ENCODE peak calls at places on chromosomes 6 and 20, in four cellular contexts. W, T, Y and L are unnamed samples. For H3K9me3, the result is how much of the 10 kb centered on the place peaks cover.

GRCh38 chr6:33878541-33878940 is 74.7 kb upstream of the MLN start:
- DNase-seq in Y (no peak), W (no peak), T (no peak), L (no peak)

GRCh38 chr6:96065211-96065610 is 49.4 kb downstream of the FUT9 start:
- DNase-seq in W (no peak), Y (no peak), T (no peak), L (no peak)

GRCh38 chr6:164167873-164168405 is 753.4 kb downstream of the QKI start:
- DNase-seq in W (no peak), Y (no peak), T (no peak), L (no peak)

GRCh38 chr6:148016013-148016412 is 326.6 kb upstream of the SASH1 start:
- DNase-seq in W (no peak), T (no peak), Y (no peak), L (no peak)

GRCh38 chr20:23049933-23050838 is 714 bp upstream of the THBD start:
- DNase-seq in W (peak), T (no peak), Y (peak), L (peak)

GRCh38 chr6:130293800-130294199 is 71.0 kb upstream of the SAMD3 start:
- DNase-seq in W (no peak), T (peak), Y (peak), L (no peak)

GRCh38 chr20:21312813-21313471 is 9.8 kb downstream of the XRN2 start:
- DNase-seq in Y (no peak), T (no peak), W (no peak), L (no peak)

GRCh38 chr20:53708129-53708968 is 114.7 kb upstream of the ZNF217 start:
- DNase-seq in T (no peak), W (no peak), Y (no peak), L (no peak)

GRCh38 chr20:36569847-36570429 is 3.5 kb upstream of the TGIF2 start:
- DNase-seq in Y (no peak), T (no peak), W (no peak), L (no peak)

GRCh38 chr20:1894951-1895673 is at the start of gene SIRPA:
- DNase-seq in Y (peak), W (peak), T (peak), L (no peak)

GRCh38 chr6:119602215-119603178 is 252.9 kb upstream of the MAN1A1 start:
- DNase-seq in T (no peak), W (no peak), Y (no peak), L (no peak)

GRCh38 chr20:50292324-50293243 is 102.0 kb downstream of the CEBPB start:
- DNase-seq in Y (peak), W (peak), T (peak), L (peak)

GRCh38 chr6:69072796-69073195 is 437.7 kb downstream of the ADGRB3 start:
- DNase-seq in Y (no peak), W (no peak), T (no peak), L (no peak)

GRCh38 chr20:61964675-61965605 is 100.7 kb downstream of the TAF4 start:
- DNase-seq in T (no peak), Y (no peak), W (peak), L (no peak)

GRCh38 chr20:13220857-13221297 is at the start of gene ISM1:
- DNase-seq in T (no peak), W (no peak), Y (peak), L (no peak)

GRCh38 chr6:159720708-159721107 is 6.6 kb upstream of the WTAP start:
- DNase-seq in T (peak), W (no peak), Y (peak), L (no peak)

GRCh38 chr6:21109421-21110178 is 484.0 kb upstream of the SOX4 start:
- DNase-seq in Y (peak), T (no peak), W (no peak), L (no peak)

GRCh38 chr20:58682656-58683055 is 9.9 kb upstream of the NPEPL1 start:
- DNase-seq in T (no peak), Y (no peak), W (no peak), L (no peak)

GRCh38 chr20:36775196-36775595 is 1.6 kb upstream of the DSN1 start:
- DNase-seq in W (no peak), Y (no peak), T (no peak), L (no peak)

GRCh38 chr6:3259491-3259958 is 778 bp downstream of the PSMG4 start:
- DNase-seq in W (no peak), Y (peak), T (no peak), L (no peak)

GRCh38 chr20:9949563-9949962 is 85.2 kb upstream of the ANKEF1 start:
- DNase-seq in Y (no peak), T (no peak), W (no peak), L (no peak)

GRCh38 chr6:1267790-1268762 is 43.8 kb upstream of the FOXQ1 start:
- DNase-seq in T (no peak), W (no peak), Y (no peak), L (no peak)
- TF ChIP-seq EP300 in T (no peak), W (no peak), Y (no peak), L (no peak)

GRCh38 chr20:42703744-42704143 is 486.0 kb downstream of the PTPRT start:
- DNase-seq in Y (no peak), T (no peak), W (no peak), L (no peak)
- H3K9me3 ChIP-seq in Y (under half), T (under half), W (under half), L (under half)

GRCh38 chr20:56468317-56469076 is at the start of gene RTF2:
- DNase-seq in W (peak), Y (peak), T (peak), L (peak)
- TF ChIP-seq EP300 in W (peak), Y (no peak), T (no peak), L (no peak)

GRCh38 chr6:124682751-124683150 is 279.5 kb upstream of the RNF217 start:
- DNase-seq in T (no peak), W (no peak), Y (no peak), L (no peak)
- H3K9me3 ChIP-seq in T (under half), W (under half), Y (under half), L (under half)

GRCh38 chr6:149487316-149487715 is 2.5 kb upstream of the ZC3H12D start:
- DNase-seq in Y (no peak), T (no peak), W (no peak), L (no peak)

GRCh38 chr6:149483849-149484635 is 772 bp downstream of the ZC3H12D start:
- DNase-seq in Y (no peak), T (no peak), W (no peak), L (no peak)

GRCh38 chr6:149483302-149483701 is 1.5 kb downstream of the ZC3H12D start:
- DNase-seq in W (no peak), Y (no peak), T (no peak), L (no peak)

GRCh38 chr6:149482542-149483261 is 2.1 kb downstream of the ZC3H12D start:
- DNase-seq in W (no peak), T (no peak), Y (no peak), L (no peak)

GRCh38 chr6:149484733-149485700 is at the start of gene ZC3H12D:
- DNase-seq in Y (peak), W (no peak), T (no peak), L (peak)
- TF ChIP-seq EP300 in Y (no peak), W (no peak), T (no peak), L (no peak)

GRCh38 chr20:3825526-3825925 is 5.2 kb downstream of the AP5S1 start:
- DNase-seq in Y (no peak), W (no peak), T (no peak), L (no peak)
- H3K9me3 ChIP-seq in Y (under half), W (under half), T (under half), L (under half)

GRCh38 chr20:46640044-46640443 is 11.2 kb downstream of the SLC13A3 start:
- DNase-seq in T (no peak), W (no peak), Y (no peak), L (no peak)

GRCh38 chr20:46642265-46642942 is 8.9 kb downstream of the SLC13A3 start:
- DNase-seq in Y (no peak), W (no peak), T (no peak), L (no peak)

GRCh38 chr20:46639587-46639986 is 11.7 kb downstream of the SLC13A3 start:
- DNase-seq in W (no peak), T (no peak), Y (no peak), L (no peak)

GRCh38 chr20:46641424-46641823 is 9.8 kb downstream of the SLC13A3 start:
- DNase-seq in Y (no peak), T (no peak), W (no peak), L (no peak)

DNA sequence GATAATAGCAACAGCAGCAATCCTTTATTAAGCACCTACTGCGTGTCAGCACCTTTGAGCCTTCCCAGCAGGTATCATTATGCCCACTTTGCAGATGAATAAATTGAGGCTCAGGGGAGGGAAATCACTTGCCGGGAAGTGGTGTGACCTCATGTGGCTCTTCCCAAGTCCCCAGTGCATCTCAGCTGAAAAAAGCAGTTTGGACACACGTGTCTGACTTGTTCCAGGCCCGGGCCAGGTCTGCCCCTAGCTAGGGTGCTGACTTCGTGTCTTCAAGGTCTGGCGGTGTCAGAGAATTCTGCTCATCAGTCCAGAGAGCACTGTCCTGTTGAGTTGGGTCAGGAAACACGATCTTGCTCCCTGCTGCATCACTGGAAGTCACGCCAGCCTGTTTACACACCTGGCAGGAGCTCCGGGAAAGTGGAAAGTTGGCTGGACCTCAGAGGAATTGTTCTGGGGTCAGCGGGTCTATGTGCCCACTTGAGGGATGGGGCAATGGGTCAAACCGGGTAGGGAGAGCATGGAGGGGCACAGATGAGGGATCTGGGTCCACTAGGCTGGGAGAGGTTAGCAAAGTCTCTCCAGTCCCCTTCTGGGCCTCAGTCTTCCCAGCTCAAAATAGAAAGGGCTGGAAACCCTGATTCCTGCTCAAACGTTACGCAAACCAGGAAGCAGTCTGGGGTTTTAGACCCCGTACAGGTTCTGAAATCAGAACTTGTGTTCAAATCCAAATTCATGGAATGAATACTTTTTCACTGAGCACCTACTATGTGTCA is 10.5 kb downstream of the SLC13A3 start:
- DNase-seq in T (no peak), W (no peak), Y (no peak), L (no peak)
- TF ChIP-seq EP300 in T (no peak), W (no peak), Y (no peak), L (no peak)

DNA sequence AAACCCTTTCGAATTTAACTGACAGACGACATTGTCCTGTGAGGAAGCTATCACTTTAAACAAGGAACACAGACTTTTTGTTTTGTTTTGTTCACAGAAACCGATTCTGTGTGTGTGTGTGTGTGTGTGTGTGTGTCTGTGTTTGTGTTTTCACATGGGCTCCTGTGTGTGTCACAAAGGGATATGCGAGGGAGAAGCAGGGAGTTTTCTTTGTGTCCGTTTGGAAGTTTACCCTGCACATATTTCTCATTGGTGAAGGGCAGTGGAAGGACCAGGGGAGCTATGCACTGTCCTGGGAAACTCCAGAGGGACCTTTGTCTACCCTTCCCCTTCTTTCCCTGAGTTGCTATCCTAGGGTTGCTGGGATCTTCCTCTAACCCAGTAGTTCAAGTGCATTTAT is 17.7 kb downstream of the POM121L2 start:
- DNase-seq in T (no peak), W (no peak), Y (no peak), L (no peak)
- H3K9me3 ChIP-seq in T (under half), W (under half), Y (under half), L (under half)